ENCODE peak calls at places on chromosomes 2 and 18, in eight cellular contexts. W, M, S, E, J, U, X and O are unnamed samples.

GRCh38 chr2:109554758-109555157 is 59.0 kb downstream of the SEPTIN10 start:
- DNase-seq in W (no peak), M (no peak), S (no peak), E (no peak), J (no peak), U (peak), X (no peak), O (no peak)

GRCh38 chr2:54899576-54900200 is 150.6 kb downstream of the RTN4 start:
- DNase-seq in W (no peak), M (peak), S (no peak), E (peak), J (no peak), U (peak), X (peak), O (no peak)

GRCh38 chr2:84971799-84972790 is 1.1 kb downstream of the KCMF1 start:
- DNase-seq in W (peak), M (peak), S (peak), E (peak), J (no peak), U (no peak), X (peak), O (peak)

GRCh38 chr2:9473985-9474360 is 378 bp upstream of the IAH1 start:
- DNase-seq in W (peak), M (no peak), S (peak), E (peak), J (no peak), U (no peak), X (peak), O (peak)

GRCh38 chr2:188784269-188784762 is 189.9 kb upstream of the COL3A1 start:
- DNase-seq in W (no peak), M (no peak), S (no peak), E (no peak), J (no peak), U (no peak), X (no peak), O (no peak)

GRCh38 chr2:232525796-232526195 is at the start of gene CHRND:
- DNase-seq in W (no peak), M (no peak), S (no peak), E (no peak), J (no peak), U (peak), X (no peak), O (no peak)

GRCh38 chr2:218129756-218130155 is 3.9 kb downstream of the CXCR2 start:
- DNase-seq in W (no peak), M (no peak), S (no peak), E (no peak), J (no peak), U (no peak), X (no peak), O (no peak)

GRCh38 chr2:153287109-153287801 is 191.3 kb downstream of the RPRM start:
- DNase-seq in W (no peak), M (peak), S (no peak), E (no peak), J (peak), U (peak), X (no peak), O (no peak)

GRCh38 chr2:237195396-237196119 is 109.9 kb downstream of the COPS8 start:
- DNase-seq in W (no peak), M (no peak), S (no peak), E (no peak), J (no peak), U (no peak), X (no peak), O (no peak)

GRCh38 chr2:70513751-70514150 is 39.9 kb downstream of the TGFA start:
- DNase-seq in W (no peak), M (no peak), S (no peak), E (no peak), J (no peak), U (no peak), X (no peak), O (no peak)

GRCh38 chr2:119756837-119757236 is 2.9 kb upstream of the PTPN4 start:
- DNase-seq in W (no peak), M (peak), S (no peak), E (no peak), J (no peak), U (peak), X (peak), O (no peak)

GRCh38 chr2:160352492-160352891 is 141.1 kb downstream of the RBMS1 start:
- DNase-seq in W (no peak), M (no peak), S (no peak), E (no peak), J (no peak), U (no peak), X (no peak), O (no peak)

GRCh38 chr18:27136208-27136535 is 48.9 kb downstream of the CHST9 start:
- DNase-seq in W (no peak), M (no peak), S (peak), E (no peak), J (no peak), U (peak), X (no peak), O (no peak)

GRCh38 chr2:95695613-95696012 is 103.8 kb downstream of the TRIM43 start:
- DNase-seq in W (no peak), M (no peak), S (no peak), E (no peak), J (no peak), U (no peak), X (no peak), O (no peak)

GRCh38 chr2:37798315-37799005 is 126.6 kb upstream of the RMDN2 start:
- DNase-seq in W (no peak), M (no peak), S (no peak), E (peak), J (no peak), U (no peak), X (no peak), O (no peak)

GRCh38 chr18:26894426-26894825 is 28.9 kb upstream of the AQP4 start:
- DNase-seq in W (no peak), M (no peak), S (no peak), E (no peak), J (no peak), U (no peak), X (no peak), O (no peak)

GRCh38 chr18:10588975-10589374 is 63.1 kb downstream of the NAPG start:
- DNase-seq in W (no peak), M (peak), S (no peak), E (no peak), J (no peak), U (no peak), X (no peak), O (no peak)

GRCh38 chr18:6624729-6625308 is 104.7 kb upstream of the ARHGAP28 start:
- DNase-seq in W (no peak), M (no peak), S (no peak), E (no peak), J (no peak), U (no peak), X (peak), O (no peak)

GRCh38 chr2:168155036-168155435 is 92.4 kb downstream of the STK39 start:
- DNase-seq in W (no peak), M (no peak), S (no peak), E (no peak), J (no peak), U (no peak), X (no peak), O (no peak)

GRCh38 chr2:218831378-218831990 is at the start of gene PRKAG3:
- DNase-seq in W (peak), M (no peak), S (no peak), E (no peak), J (no peak), U (no peak), X (no peak), O (no peak)

GRCh38 chr2:134217316-134217715 is 36.6 kb upstream of the MGAT5 start:
- DNase-seq in W (no peak), M (no peak), S (no peak), E (no peak), J (no peak), U (no peak), X (no peak), O (no peak)

GRCh38 chr2:26983746-26984145 is 13.3 kb downstream of the MAPRE3 start:
- DNase-seq in W (no peak), M (no peak), S (no peak), E (no peak), J (no peak), U (no peak), X (no peak), O (no peak)

GRCh38 chr18:75183973-75184372 is 25.0 kb downstream of the PTGR3 start:
- DNase-seq in W (peak), M (no peak), S (no peak), E (no peak), J (no peak), U (no peak), X (no peak), O (no peak)

GRCh38 chr2:71458413-71459083 is 5.2 kb downstream of the DYSF start:
- DNase-seq in W (no peak), M (no peak), S (no peak), E (no peak), J (no peak), U (no peak), X (peak), O (no peak)

GRCh38 chr2:180622122-180622918 is 358.1 kb upstream of the UBE2E3 start:
- DNase-seq in W (no peak), M (no peak), S (no peak), E (no peak), J (no peak), U (no peak), X (peak), O (no peak)

GRCh38 chr2:236180831-236181453 is 12.8 kb upstream of the GBX2 start:
- DNase-seq in W (no peak), M (peak), S (no peak), E (peak), J (no peak), U (peak), X (peak), O (no peak)

GRCh38 chr2:196242131-196242620 is 70.8 kb upstream of the STK17B start:
- DNase-seq in W (peak), M (no peak), S (no peak), E (peak), J (no peak), U (no peak), X (no peak), O (no peak)

GRCh38 chr18:54453996-54454395 is 96.3 kb downstream of the C18orf54 start:
- DNase-seq in W (no peak), M (no peak), S (no peak), E (no peak), J (no peak), U (no peak), X (no peak), O (no peak)

GRCh38 chr18:59501876-59502221 is 142.8 kb upstream of the LMAN1 start:
- DNase-seq in W (no peak), M (no peak), S (no peak), E (no peak), J (no peak), U (no peak), X (no peak), O (no peak)

GRCh38 chr2:240217431-240218301 is 77.2 kb upstream of the OTOS start:
- DNase-seq in W (peak), M (no peak), S (no peak), E (no peak), J (no peak), U (no peak), X (no peak), O (peak)

GRCh38 chr2:213187833-213188532 is 36.6 kb upstream of the IKZF2 start:
- DNase-seq in W (no peak), M (no peak), S (no peak), E (no peak), J (peak), U (peak), X (no peak), O (no peak)

DNA sequence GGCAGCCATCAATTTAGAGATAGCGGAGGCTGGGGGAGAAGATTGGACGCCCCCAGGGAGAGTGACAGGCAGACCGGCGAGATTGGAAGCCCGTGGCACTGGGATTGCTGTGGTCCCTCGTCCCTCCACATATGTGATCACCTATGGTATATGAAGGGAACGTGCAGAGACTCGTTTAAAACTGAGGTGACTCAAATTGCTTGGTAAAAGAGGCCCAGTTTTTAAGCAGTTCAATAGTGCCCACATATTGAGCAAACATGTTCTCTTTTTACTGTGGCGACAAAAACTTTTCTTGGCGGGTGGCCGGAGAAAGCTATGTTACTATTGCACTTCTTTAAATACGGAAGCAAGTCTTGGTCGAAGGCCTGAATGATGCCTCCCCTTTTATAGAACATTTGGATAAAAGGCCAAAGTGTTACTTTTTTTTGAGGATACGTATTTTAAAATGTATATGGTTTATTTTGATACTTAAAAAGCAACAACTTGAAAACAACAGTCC is 9.1 kb downstream of the B3GNT2 start:
- DNase-seq in W (no peak), M (no peak), S (no peak), E (peak), J (no peak), U (no peak), X (no peak), O (no peak)
- TF ChIP-seq POLR2AphosphoS5 in W (no peak), M (no peak), S (no peak), E (no peak), J (no peak), U (no peak), X (no peak), O (no peak)

DNA sequence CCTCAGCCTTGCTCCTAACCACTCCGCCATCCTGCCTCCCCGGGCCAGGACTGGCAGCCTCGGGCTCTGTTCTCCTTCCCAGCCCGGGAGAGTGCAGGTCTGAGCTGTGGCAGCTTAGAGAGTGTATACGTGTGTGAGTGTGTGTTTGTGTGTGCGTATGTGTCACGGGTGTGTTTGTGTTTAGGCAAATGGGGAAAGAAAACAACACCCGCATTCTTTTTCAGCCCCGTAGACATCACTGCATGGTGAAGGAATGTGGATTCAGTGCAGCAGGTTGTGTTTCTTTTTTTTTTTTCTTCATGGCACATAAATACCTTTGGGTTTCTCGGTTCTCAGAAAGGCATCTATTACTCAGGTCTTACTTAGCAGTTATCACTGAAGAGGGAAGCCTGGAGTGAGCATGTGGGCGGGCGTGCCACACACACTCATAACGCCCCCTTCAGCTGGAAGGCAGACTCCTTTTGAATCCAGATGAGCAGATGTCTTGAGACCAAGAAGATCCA is 44.2 kb downstream of the GLI2 start:
- DNase-seq in W (no peak), M (peak), S (no peak), E (no peak), J (no peak), U (no peak), X (no peak), O (no peak)
- TF ChIP-seq CTCF in W (no peak), M (no peak), S (no peak), E (no peak), J (no peak), U (no peak), X (no peak), O (no peak)

DNA sequence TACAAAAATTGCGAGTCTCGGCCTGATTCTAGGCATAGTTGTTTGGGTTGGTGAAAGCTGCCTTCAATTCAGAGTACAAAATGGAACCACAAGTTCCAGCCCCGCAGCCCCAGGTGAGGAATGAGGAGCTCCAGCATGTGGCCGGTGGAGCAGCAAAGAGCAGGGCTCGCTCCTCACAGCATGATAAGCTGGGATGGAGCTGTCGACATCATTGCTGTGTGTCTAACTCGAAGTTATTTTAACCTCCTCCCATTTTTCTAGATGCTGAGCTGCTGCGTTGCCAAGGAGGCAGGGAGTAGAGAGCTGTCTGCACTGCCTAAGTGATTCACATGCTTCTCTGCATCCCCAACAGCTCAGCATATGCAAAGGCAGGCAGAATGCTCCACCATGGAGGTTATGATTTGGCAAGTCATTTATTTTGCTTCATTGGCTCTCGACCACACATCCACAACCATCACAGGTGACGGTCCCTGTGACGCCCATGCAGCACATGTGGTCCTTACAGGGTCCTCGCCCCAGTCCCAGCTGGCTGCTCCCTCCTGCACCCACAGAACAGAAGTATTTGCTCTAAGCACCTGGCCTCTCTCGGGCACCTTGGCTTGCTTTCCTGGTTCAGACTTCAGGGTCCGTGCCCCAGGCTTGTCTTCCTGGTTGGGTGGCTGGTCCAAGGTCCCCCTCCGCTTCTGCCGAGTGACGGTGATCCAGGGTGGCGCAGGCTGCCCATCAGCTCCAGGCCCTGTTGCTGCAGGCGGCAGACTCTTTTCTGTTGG is 66.0 kb upstream of the MGAT4A start:
- DNase-seq in W (no peak), M (no peak), S (no peak), E (no peak), J (no peak), U (no peak), X (no peak), O (no peak)
- TF ChIP-seq POLR2AphosphoS5 in W (no peak), M (no peak), S (no peak), E (no peak), J (no peak), U (no peak), X (no peak), O (no peak)

GRCh38 chr18:50662775-50663383 is 103.0 kb downstream of the MAPK4 start:
- DNase-seq in W (no peak), M (no peak), S (no peak), E (no peak), J (no peak), U (no peak), X (no peak), O (no peak)

GRCh38 chr18:50663626-50664441 is 103.9 kb downstream of the MAPK4 start:
- DNase-seq in W (no peak), M (no peak), S (no peak), E (no peak), J (no peak), U (no peak), X (no peak), O (no peak)

GRCh38 chr18:50661013-50661412 is 101.1 kb downstream of the MAPK4 start:
- DNase-seq in W (no peak), M (no peak), S (no peak), E (no peak), J (no peak), U (no peak), X (no peak), O (no peak)

GRCh38 chr18:50659091-50660003 is 99.5 kb downstream of the MAPK4 start:
- DNase-seq in W (no peak), M (no peak), S (no peak), E (no peak), J (no peak), U (peak), X (no peak), O (no peak)

GRCh38 chr18:50662177-50662576 is 102.3 kb downstream of the MAPK4 start:
- DNase-seq in W (no peak), M (peak), S (no peak), E (peak), J (no peak), U (peak), X (no peak), O (no peak)
- TF ChIP-seq CTCF in W (no peak), M (peak), S (no peak), E (peak), J (peak), U (peak), X (no peak), O (no peak)

GRCh38 chr2:36451512-36451911 is 95.9 kb downstream of the CRIM1 start:
- DNase-seq in W (no peak), M (peak), S (no peak), E (no peak), J (no peak), U (no peak), X (no peak), O (no peak)
- TF ChIP-seq POLR2AphosphoS5 in W (no peak), M (peak), S (no peak), E (no peak), J (no peak), U (no peak), X (no peak), O (no peak)

DNA sequence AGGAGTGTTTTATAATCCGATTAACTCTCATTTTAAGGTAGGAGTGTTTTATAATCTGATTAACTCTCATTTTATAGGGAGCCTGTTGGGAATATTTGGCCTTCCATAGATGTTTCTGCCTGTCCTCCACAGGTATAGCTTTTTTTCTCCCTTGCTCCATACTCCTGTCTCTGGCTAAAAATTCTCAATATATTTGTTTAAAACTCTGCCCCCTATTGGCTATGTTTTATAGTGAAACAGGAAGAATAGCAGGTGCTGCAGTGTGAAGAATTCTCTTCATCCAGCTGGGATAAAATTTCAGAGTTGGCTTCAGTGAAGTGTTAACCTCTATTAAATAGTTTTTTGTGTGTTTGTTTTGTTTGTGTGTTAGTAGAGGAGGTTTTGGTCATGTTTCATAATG is 1046.0 kb upstream of the TMEFF2 start:
- DNase-seq in W (no peak), M (no peak), S (no peak), E (no peak), J (no peak), U (peak), X (no peak), O (no peak)
- TF ChIP-seq CTCF in W (no peak), M (no peak), S (no peak), E (no peak), J (peak), U (peak), X (no peak), O (no peak)

GRCh38 chr2:181810823-181811695 is 80.5 kb upstream of the ITPRID2 start:
- DNase-seq in W (no peak), M (peak), S (no peak), E (no peak), J (no peak), U (peak), X (peak), O (no peak)
- TF ChIP-seq POLR2AphosphoS5 in W (no peak), M (no peak), S (no peak), E (no peak), J (no peak), U (no peak), X (peak), O (no peak)

GRCh38 chr2:146143971-146144370 is 1624.1 kb upstream of the ZEB2 start:
- DNase-seq in W (no peak), M (no peak), S (no peak), E (no peak), J (no peak), U (no peak), X (no peak), O (no peak)

DNA sequence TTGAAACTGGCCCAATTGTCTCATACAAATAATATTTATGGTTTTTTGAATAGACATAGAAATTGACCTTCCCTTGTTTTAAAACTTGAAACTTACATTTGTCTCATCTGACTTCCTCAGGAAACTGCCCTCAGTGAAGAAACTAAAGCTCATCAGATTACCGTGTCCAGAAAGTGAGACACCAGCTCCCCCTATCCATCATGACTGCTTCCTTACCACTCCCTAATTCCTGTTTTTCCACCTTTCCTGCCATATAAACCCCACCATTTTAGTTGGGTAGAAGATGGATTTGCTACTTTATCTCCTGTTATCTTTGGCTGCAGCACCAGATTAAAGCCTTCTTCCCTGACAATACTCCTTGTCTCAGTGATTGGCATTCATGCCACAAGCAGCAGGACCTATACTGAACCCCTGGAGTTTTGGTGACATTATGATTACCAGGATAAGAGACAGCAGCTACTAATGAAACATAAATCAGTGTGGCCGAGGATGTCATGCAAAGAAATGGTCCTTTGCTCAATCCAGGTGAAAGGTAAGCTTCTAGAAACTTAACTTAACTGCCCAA is 1627.6 kb upstream of the ZEB2 start:
- DNase-seq in W (no peak), M (no peak), S (no peak), E (no peak), J (no peak), U (no peak), X (no peak), O (no peak)
- TF ChIP-seq CTCF in W (no peak), M (no peak), S (no peak), E (no peak), J (no peak), U (peak), X (no peak), O (no peak)

GRCh38 chr18:8854962-8855361 is 149.6 kb downstream of the MTCL1 start:
- DNase-seq in W (no peak), M (no peak), S (no peak), E (no peak), J (no peak), U (no peak), X (no peak), O (no peak)
- TF ChIP-seq POLR2AphosphoS5 in W (no peak), M (no peak), S (no peak), E (no peak), J (no peak), U (no peak), X (no peak), O (no peak)